ENCODE peak calls at places on chromosomes 6 and 20, in ten cellular contexts. One of them, this sample, is unnamed.

GRCh38 chr6:43707269-43707668 is 19.7 kb upstream of the MRPS18A start:
- DNase-seq in stimulated activated CD8-positive, alpha-beta memory T cell treated with anti-CD3 and anti-CD28 coated beads, Interleukin-7, amount 100 ng/mL, for 1 hour: no peak
- DNase-seq in NCI-H2081: no peak
- DNase-seq in HTR-8/SVneo: no peak
- DNase-seq in GM23338: no peak
- DNase-seq in CD8-positive, alpha-beta T cell: no peak
- DNase-seq in iris pigment epithelial cell: no peak
- DNase-seq in T-cell: no peak
- DNase-seq in RWPE1: no peak
- DNase-seq in CD4-positive, alpha-beta memory T cell: no peak
- DNase-seq in this sample: no peak

GRCh38 chr6:24985313-24985712 is 49.6 kb upstream of the RIPOR2 start:
- DNase-seq in CD4-positive, alpha-beta memory T cell: no peak
- DNase-seq in T-cell: no peak
- DNase-seq in iris pigment epithelial cell: no peak
- DNase-seq in CD8-positive, alpha-beta T cell: no peak
- DNase-seq in HTR-8/SVneo: no peak
- DNase-seq in RWPE1: no peak
- DNase-seq in GM23338: peak
- DNase-seq in NCI-H2081: no peak
- DNase-seq in stimulated activated CD8-positive, alpha-beta memory T cell treated with anti-CD3 and anti-CD28 coated beads, Interleukin-7, amount 100 ng/mL, for 1 hour: no peak
- DNase-seq in this sample: no peak

GRCh38 chr6:35425284-35425683 is 26.9 kb upstream of the FANCE start:
- DNase-seq in HTR-8/SVneo: peak
- DNase-seq in RWPE1: peak
- DNase-seq in GM23338: no peak
- DNase-seq in stimulated activated CD8-positive, alpha-beta memory T cell treated with anti-CD3 and anti-CD28 coated beads, Interleukin-7, amount 100 ng/mL, for 1 hour: no peak
- DNase-seq in CD8-positive, alpha-beta T cell: no peak
- DNase-seq in CD4-positive, alpha-beta memory T cell: no peak
- DNase-seq in NCI-H2081: no peak
- DNase-seq in T-cell: no peak
- DNase-seq in iris pigment epithelial cell: peak
- DNase-seq in this sample: no peak

GRCh38 chr20:48425776-48426175 is 402.0 kb downstream of the PREX1 start:
- DNase-seq in RWPE1: no peak
- DNase-seq in iris pigment epithelial cell: no peak
- DNase-seq in T-cell: no peak
- DNase-seq in HTR-8/SVneo: no peak
- DNase-seq in NCI-H2081: no peak
- DNase-seq in CD4-positive, alpha-beta memory T cell: no peak
- DNase-seq in stimulated activated CD8-positive, alpha-beta memory T cell treated with anti-CD3 and anti-CD28 coated beads, Interleukin-7, amount 100 ng/mL, for 1 hour: no peak
- DNase-seq in GM23338: no peak
- DNase-seq in CD8-positive, alpha-beta T cell: no peak
- DNase-seq in this sample: no peak

GRCh38 chr6:26380256-26380655 is 2.7 kb upstream of the BTN2A2 start:
- DNase-seq in iris pigment epithelial cell: peak
- DNase-seq in stimulated activated CD8-positive, alpha-beta memory T cell treated with anti-CD3 and anti-CD28 coated beads, Interleukin-7, amount 100 ng/mL, for 1 hour: no peak
- DNase-seq in CD4-positive, alpha-beta memory T cell: no peak
- DNase-seq in T-cell: no peak
- DNase-seq in CD8-positive, alpha-beta T cell: no peak
- DNase-seq in HTR-8/SVneo: no peak
- DNase-seq in GM23338: no peak
- DNase-seq in NCI-H2081: no peak
- DNase-seq in RWPE1: peak
- DNase-seq in this sample: no peak

GRCh38 chr6:16200231-16200941 is 38.0 kb upstream of the GMPR start:
- DNase-seq in NCI-H2081: no peak
- DNase-seq in HTR-8/SVneo: no peak
- DNase-seq in T-cell: no peak
- DNase-seq in GM23338: no peak
- DNase-seq in CD8-positive, alpha-beta T cell: no peak
- DNase-seq in RWPE1: no peak
- DNase-seq in stimulated activated CD8-positive, alpha-beta memory T cell treated with anti-CD3 and anti-CD28 coated beads, Interleukin-7, amount 100 ng/mL, for 1 hour: no peak
- DNase-seq in iris pigment epithelial cell: no peak
- DNase-seq in CD4-positive, alpha-beta memory T cell: no peak
- DNase-seq in this sample: no peak

GRCh38 chr6:41185991-41186675 is 14.8 kb downstream of the TREML2 start:
- DNase-seq in iris pigment epithelial cell: no peak
- DNase-seq in T-cell: no peak
- DNase-seq in NCI-H2081: no peak
- DNase-seq in GM23338: no peak
- DNase-seq in CD4-positive, alpha-beta memory T cell: no peak
- DNase-seq in RWPE1: no peak
- DNase-seq in HTR-8/SVneo: no peak
- DNase-seq in CD8-positive, alpha-beta T cell: no peak
- DNase-seq in stimulated activated CD8-positive, alpha-beta memory T cell treated with anti-CD3 and anti-CD28 coated beads, Interleukin-7, amount 100 ng/mL, for 1 hour: no peak
- DNase-seq in this sample: no peak

GRCh38 chr6:157755032-157755751 is 67.9 kb upstream of the SNX9 start:
- DNase-seq in CD8-positive, alpha-beta T cell: no peak
- DNase-seq in iris pigment epithelial cell: no peak
- DNase-seq in stimulated activated CD8-positive, alpha-beta memory T cell treated with anti-CD3 and anti-CD28 coated beads, Interleukin-7, amount 100 ng/mL, for 1 hour: no peak
- DNase-seq in HTR-8/SVneo: no peak
- DNase-seq in CD4-positive, alpha-beta memory T cell: no peak
- DNase-seq in RWPE1: no peak
- DNase-seq in NCI-H2081: no peak
- DNase-seq in GM23338: no peak
- DNase-seq in T-cell: no peak
- DNase-seq in this sample: no peak

GRCh38 chr6:69339163-69339550 is 457.7 kb downstream of the LMBRD1 start:
- DNase-seq in stimulated activated CD8-positive, alpha-beta memory T cell treated with anti-CD3 and anti-CD28 coated beads, Interleukin-7, amount 100 ng/mL, for 1 hour: no peak
- DNase-seq in iris pigment epithelial cell: no peak
- DNase-seq in GM23338: no peak
- DNase-seq in CD4-positive, alpha-beta memory T cell: no peak
- DNase-seq in RWPE1: no peak
- DNase-seq in HTR-8/SVneo: no peak
- DNase-seq in T-cell: no peak
- DNase-seq in CD8-positive, alpha-beta T cell: no peak
- DNase-seq in NCI-H2081: no peak
- DNase-seq in this sample: no peak

GRCh38 chr6:20661721-20662120 is 127.5 kb downstream of the CDKAL1 start:
- DNase-seq in CD4-positive, alpha-beta memory T cell: no peak
- DNase-seq in stimulated activated CD8-positive, alpha-beta memory T cell treated with anti-CD3 and anti-CD28 coated beads, Interleukin-7, amount 100 ng/mL, for 1 hour: no peak
- DNase-seq in CD8-positive, alpha-beta T cell: no peak
- DNase-seq in NCI-H2081: peak
- DNase-seq in HTR-8/SVneo: no peak
- DNase-seq in RWPE1: peak
- DNase-seq in iris pigment epithelial cell: peak
- DNase-seq in T-cell: no peak
- DNase-seq in GM23338: peak
- DNase-seq in this sample: no peak

GRCh38 chr6:26103141-26103769 is 16.0 kb downstream of the HFE start:
- DNase-seq in T-cell: no peak
- DNase-seq in CD4-positive, alpha-beta memory T cell: no peak
- DNase-seq in GM23338: no peak
- DNase-seq in NCI-H2081: no peak
- DNase-seq in iris pigment epithelial cell: peak
- DNase-seq in RWPE1: peak
- DNase-seq in stimulated activated CD8-positive, alpha-beta memory T cell treated with anti-CD3 and anti-CD28 coated beads, Interleukin-7, amount 100 ng/mL, for 1 hour: no peak
- DNase-seq in CD8-positive, alpha-beta T cell: no peak
- DNase-seq in HTR-8/SVneo: no peak
- DNase-seq in this sample: no peak

GRCh38 chr20:15902493-15902892 is 670.8 kb downstream of the KIF16B start:
- DNase-seq in CD8-positive, alpha-beta T cell: no peak
- DNase-seq in stimulated activated CD8-positive, alpha-beta memory T cell treated with anti-CD3 and anti-CD28 coated beads, Interleukin-7, amount 100 ng/mL, for 1 hour: no peak
- DNase-seq in T-cell: no peak
- DNase-seq in HTR-8/SVneo: no peak
- DNase-seq in NCI-H2081: no peak
- DNase-seq in CD4-positive, alpha-beta memory T cell: no peak
- DNase-seq in RWPE1: no peak
- DNase-seq in GM23338: peak
- DNase-seq in iris pigment epithelial cell: no peak
- DNase-seq in this sample: no peak

GRCh38 chr6:139625998-139626975 is 251.8 kb upstream of the CITED2 start:
- DNase-seq in HTR-8/SVneo: no peak
- DNase-seq in T-cell: no peak
- DNase-seq in GM23338: peak
- DNase-seq in CD8-positive, alpha-beta T cell: no peak
- DNase-seq in iris pigment epithelial cell: no peak
- DNase-seq in CD4-positive, alpha-beta memory T cell: no peak
- DNase-seq in stimulated activated CD8-positive, alpha-beta memory T cell treated with anti-CD3 and anti-CD28 coated beads, Interleukin-7, amount 100 ng/mL, for 1 hour: no peak
- DNase-seq in RWPE1: no peak
- DNase-seq in NCI-H2081: no peak
- DNase-seq in this sample: no peak

GRCh38 chr20:61297981-61298380 is 45.9 kb downstream of the CDH4 start:
- DNase-seq in CD4-positive, alpha-beta memory T cell: no peak
- DNase-seq in T-cell: no peak
- DNase-seq in HTR-8/SVneo: peak
- DNase-seq in NCI-H2081: no peak
- DNase-seq in stimulated activated CD8-positive, alpha-beta memory T cell treated with anti-CD3 and anti-CD28 coated beads, Interleukin-7, amount 100 ng/mL, for 1 hour: no peak
- DNase-seq in CD8-positive, alpha-beta T cell: no peak
- DNase-seq in GM23338: no peak
- DNase-seq in RWPE1: peak
- DNase-seq in iris pigment epithelial cell: peak
- DNase-seq in this sample: no peak

GRCh38 chr6:160387887-160388286 is 39.7 kb downstream of the SLC22A3 start:
- DNase-seq in iris pigment epithelial cell: no peak
- DNase-seq in CD8-positive, alpha-beta T cell: no peak
- DNase-seq in NCI-H2081: no peak
- DNase-seq in stimulated activated CD8-positive, alpha-beta memory T cell treated with anti-CD3 and anti-CD28 coated beads, Interleukin-7, amount 100 ng/mL, for 1 hour: no peak
- DNase-seq in T-cell: no peak
- DNase-seq in CD4-positive, alpha-beta memory T cell: no peak
- DNase-seq in HTR-8/SVneo: no peak
- DNase-seq in GM23338: no peak
- DNase-seq in RWPE1: no peak
- DNase-seq in this sample: no peak

GRCh38 chr20:42652261-42652660 is 537.4 kb downstream of the PTPRT start:
- DNase-seq in NCI-H2081: no peak
- DNase-seq in GM23338: no peak
- DNase-seq in CD8-positive, alpha-beta T cell: no peak
- DNase-seq in stimulated activated CD8-positive, alpha-beta memory T cell treated with anti-CD3 and anti-CD28 coated beads, Interleukin-7, amount 100 ng/mL, for 1 hour: no peak
- DNase-seq in RWPE1: no peak
- DNase-seq in HTR-8/SVneo: no peak
- DNase-seq in T-cell: no peak
- DNase-seq in CD4-positive, alpha-beta memory T cell: no peak
- DNase-seq in iris pigment epithelial cell: no peak
- DNase-seq in this sample: no peak

GRCh38 chr6:153449279-153449678 is 318.2 kb upstream of the RGS17 start:
- DNase-seq in GM23338: no peak
- DNase-seq in RWPE1: no peak
- DNase-seq in HTR-8/SVneo: no peak
- DNase-seq in CD4-positive, alpha-beta memory T cell: no peak
- DNase-seq in T-cell: no peak
- DNase-seq in CD8-positive, alpha-beta T cell: no peak
- DNase-seq in stimulated activated CD8-positive, alpha-beta memory T cell treated with anti-CD3 and anti-CD28 coated beads, Interleukin-7, amount 100 ng/mL, for 1 hour: no peak
- DNase-seq in NCI-H2081: no peak
- DNase-seq in iris pigment epithelial cell: no peak
- DNase-seq in this sample: no peak

GRCh38 chr6:160950507-160950906 is 41.1 kb upstream of the MAP3K4 start:
- DNase-seq in HTR-8/SVneo: no peak
- DNase-seq in RWPE1: peak
- DNase-seq in iris pigment epithelial cell: peak
- DNase-seq in GM23338: no peak
- DNase-seq in stimulated activated CD8-positive, alpha-beta memory T cell treated with anti-CD3 and anti-CD28 coated beads, Interleukin-7, amount 100 ng/mL, for 1 hour: no peak
- DNase-seq in CD8-positive, alpha-beta T cell: no peak
- DNase-seq in NCI-H2081: no peak
- DNase-seq in T-cell: no peak
- DNase-seq in CD4-positive, alpha-beta memory T cell: no peak
- DNase-seq in this sample: no peak

GRCh38 chr6:150413768-150414167 is 45.0 kb downstream of the IYD start:
- DNase-seq in T-cell: no peak
- DNase-seq in iris pigment epithelial cell: no peak
- DNase-seq in stimulated activated CD8-positive, alpha-beta memory T cell treated with anti-CD3 and anti-CD28 coated beads, Interleukin-7, amount 100 ng/mL, for 1 hour: no peak
- DNase-seq in RWPE1: no peak
- DNase-seq in HTR-8/SVneo: no peak
- DNase-seq in CD8-positive, alpha-beta T cell: no peak
- DNase-seq in GM23338: no peak
- DNase-seq in NCI-H2081: no peak
- DNase-seq in CD4-positive, alpha-beta memory T cell: no peak
- DNase-seq in this sample: no peak

GRCh38 chr20:53986037-53986436 is 84.4 kb downstream of the BCAS1 start:
- DNase-seq in T-cell: no peak
- DNase-seq in iris pigment epithelial cell: no peak
- DNase-seq in RWPE1: no peak
- DNase-seq in HTR-8/SVneo: no peak
- DNase-seq in stimulated activated CD8-positive, alpha-beta memory T cell treated with anti-CD3 and anti-CD28 coated beads, Interleukin-7, amount 100 ng/mL, for 1 hour: no peak
- DNase-seq in CD4-positive, alpha-beta memory T cell: no peak
- DNase-seq in NCI-H2081: no peak
- DNase-seq in GM23338: no peak
- DNase-seq in CD8-positive, alpha-beta T cell: no peak
- DNase-seq in this sample: no peak

GRCh38 chr6:118333772-118334171 is 214.3 kb upstream of the PLN start:
- DNase-seq in RWPE1: no peak
- DNase-seq in CD4-positive, alpha-beta memory T cell: no peak
- DNase-seq in CD8-positive, alpha-beta T cell: no peak
- DNase-seq in iris pigment epithelial cell: no peak
- DNase-seq in NCI-H2081: no peak
- DNase-seq in T-cell: no peak
- DNase-seq in HTR-8/SVneo: no peak
- DNase-seq in stimulated activated CD8-positive, alpha-beta memory T cell treated with anti-CD3 and anti-CD28 coated beads, Interleukin-7, amount 100 ng/mL, for 1 hour: no peak
- DNase-seq in GM23338: no peak
- DNase-seq in this sample: no peak

GRCh38 chr20:36778831-36779655 is 5.5 kb upstream of the DSN1 start:
- DNase-seq in HTR-8/SVneo: no peak
- DNase-seq in CD8-positive, alpha-beta T cell: no peak
- DNase-seq in iris pigment epithelial cell: no peak
- DNase-seq in CD4-positive, alpha-beta memory T cell: no peak
- DNase-seq in stimulated activated CD8-positive, alpha-beta memory T cell treated with anti-CD3 and anti-CD28 coated beads, Interleukin-7, amount 100 ng/mL, for 1 hour: no peak
- DNase-seq in T-cell: no peak
- DNase-seq in RWPE1: no peak
- DNase-seq in NCI-H2081: no peak
- DNase-seq in GM23338: no peak
- DNase-seq in this sample: no peak

GRCh38 chr20:6583134-6583738 is 184.2 kb upstream of the BMP2 start:
- DNase-seq in stimulated activated CD8-positive, alpha-beta memory T cell treated with anti-CD3 and anti-CD28 coated beads, Interleukin-7, amount 100 ng/mL, for 1 hour: no peak
- DNase-seq in CD8-positive, alpha-beta T cell: no peak
- DNase-seq in T-cell: no peak
- DNase-seq in iris pigment epithelial cell: peak
- DNase-seq in HTR-8/SVneo: no peak
- DNase-seq in RWPE1: peak
- DNase-seq in GM23338: peak
- DNase-seq in NCI-H2081: peak
- DNase-seq in CD4-positive, alpha-beta memory T cell: no peak
- DNase-seq in this sample: no peak

GRCh38 chr6:150347845-150348244 is 21.0 kb upstream of the IYD start:
- DNase-seq in iris pigment epithelial cell: no peak
- DNase-seq in CD4-positive, alpha-beta memory T cell: no peak
- DNase-seq in RWPE1: no peak
- DNase-seq in T-cell: no peak
- DNase-seq in HTR-8/SVneo: no peak
- DNase-seq in NCI-H2081: no peak
- DNase-seq in GM23338: no peak
- DNase-seq in CD8-positive, alpha-beta T cell: no peak
- DNase-seq in stimulated activated CD8-positive, alpha-beta memory T cell treated with anti-CD3 and anti-CD28 coated beads, Interleukin-7, amount 100 ng/mL, for 1 hour: no peak
- DNase-seq in this sample: no peak

GRCh38 chr6:113732384-113732966 is 124.7 kb upstream of the MARCKS start:
- DNase-seq in GM23338: no peak
- DNase-seq in T-cell: no peak
- DNase-seq in iris pigment epithelial cell: no peak
- DNase-seq in CD4-positive, alpha-beta memory T cell: no peak
- DNase-seq in RWPE1: no peak
- DNase-seq in NCI-H2081: peak
- DNase-seq in HTR-8/SVneo: no peak
- DNase-seq in CD8-positive, alpha-beta T cell: no peak
- DNase-seq in stimulated activated CD8-positive, alpha-beta memory T cell treated with anti-CD3 and anti-CD28 coated beads, Interleukin-7, amount 100 ng/mL, for 1 hour: no peak
- DNase-seq in this sample: no peak

GRCh38 chr6:35489995-35490791 is 6.7 kb downstream of the TEAD3 start:
- DNase-seq in stimulated activated CD8-positive, alpha-beta memory T cell treated with anti-CD3 and anti-CD28 coated beads, Interleukin-7, amount 100 ng/mL, for 1 hour: no peak
- DNase-seq in HTR-8/SVneo: no peak
- DNase-seq in RWPE1: no peak
- DNase-seq in CD4-positive, alpha-beta memory T cell: no peak
- DNase-seq in CD8-positive, alpha-beta T cell: no peak
- DNase-seq in T-cell: no peak
- DNase-seq in NCI-H2081: no peak
- DNase-seq in GM23338: peak
- DNase-seq in iris pigment epithelial cell: peak
- DNase-seq in this sample: no peak

GRCh38 chr6:157107915-157108651 is 215.2 kb downstream of the TMEM242 start:
- DNase-seq in NCI-H2081: no peak
- DNase-seq in T-cell: no peak
- DNase-seq in HTR-8/SVneo: peak
- DNase-seq in stimulated activated CD8-positive, alpha-beta memory T cell treated with anti-CD3 and anti-CD28 coated beads, Interleukin-7, amount 100 ng/mL, for 1 hour: no peak
- DNase-seq in CD8-positive, alpha-beta T cell: no peak
- DNase-seq in iris pigment epithelial cell: peak
- DNase-seq in RWPE1: peak
- DNase-seq in GM23338: no peak
- DNase-seq in CD4-positive, alpha-beta memory T cell: no peak
- DNase-seq in this sample: no peak

GRCh38 chr20:57667924-57668782 is 41.7 kb downstream of the PMEPA1 start:
- DNase-seq in CD8-positive, alpha-beta T cell: no peak
- DNase-seq in T-cell: no peak
- DNase-seq in iris pigment epithelial cell: no peak
- DNase-seq in GM23338: no peak
- DNase-seq in CD4-positive, alpha-beta memory T cell: no peak
- DNase-seq in NCI-H2081: no peak
- DNase-seq in HTR-8/SVneo: no peak
- DNase-seq in RWPE1: no peak
- DNase-seq in stimulated activated CD8-positive, alpha-beta memory T cell treated with anti-CD3 and anti-CD28 coated beads, Interleukin-7, amount 100 ng/mL, for 1 hour: no peak
- DNase-seq in this sample: no peak

This sample was measured in cortex of kidney.